ENCODE peak calls at places on chromosomes 11 and 22, in ten cellular contexts. Y, H, O, Q, G, A, F, I, C and P are unnamed samples.

GRCh38 chr11:72229336-72229924 is 4.9 kb downstream of the INPPL1 start:
- DNase-seq in Y (no peak), H (no peak), O (peak), Q (no peak), G (peak), A (no peak), F (peak), I (no peak), C (peak), P (no peak)

GRCh38 chr22:34116126-34116525 is 195.8 kb upstream of the LARGE1 start:
- DNase-seq in Y (no peak), H (no peak), O (no peak), Q (no peak), G (no peak), A (no peak), F (no peak), I (no peak), C (no peak), P (no peak)

GRCh38 chr11:62687508-62688396 is 1.6 kb downstream of the LRRN4CL start:
- DNase-seq in Y (no peak), H (no peak), O (no peak), Q (no peak), G (no peak), A (no peak), F (no peak), I (no peak), C (no peak), P (no peak)

GRCh38 chr11:1181420-1181819 is 23.7 kb downstream of the MUC5AC start:
- DNase-seq in Y (no peak), H (peak), O (no peak), Q (no peak), G (no peak), A (no peak), F (no peak), I (no peak), C (no peak), P (no peak)

GRCh38 chr22:31378123-31378522 is 21.3 kb upstream of the DRG1 start:
- DNase-seq in Y (peak), H (no peak), O (no peak), Q (no peak), G (no peak), A (no peak), F (no peak), I (no peak), C (no peak), P (peak)

GRCh38 chr22:44917372-44918165 is 92.2 kb downstream of the PHF21B start:
- DNase-seq in Y (no peak), H (no peak), O (no peak), Q (peak), G (peak), A (no peak), F (no peak), I (no peak), C (no peak), P (no peak)

GRCh38 chr22:29258407-29259252 is 9.2 kb downstream of the RHBDD3 start:
- DNase-seq in Y (no peak), H (no peak), O (no peak), Q (no peak), G (no peak), A (no peak), F (no peak), I (no peak), C (no peak), P (no peak)

GRCh38 chr11:61273151-61274078 is 21.7 kb downstream of the VWCE start:
- DNase-seq in Y (no peak), H (no peak), O (peak), Q (no peak), G (no peak), A (no peak), F (no peak), I (peak), C (no peak), P (peak)

GRCh38 chr11:41320233-41320993 is 139.0 kb downstream of the LRRC4C start:
- DNase-seq in Y (no peak), H (no peak), O (no peak), Q (no peak), G (no peak), A (no peak), F (no peak), I (no peak), C (no peak), P (no peak)

GRCh38 chr22:19036523-19037273 is 85.5 kb downstream of the DGCR2 start:
- DNase-seq in Y (peak), H (no peak), O (no peak), Q (peak), G (no peak), A (no peak), F (no peak), I (no peak), C (peak), P (no peak)

GRCh38 chr11:106690923-106691322 is 327.4 kb downstream of the GUCY1A2 start:
- DNase-seq in Y (no peak), H (no peak), O (no peak), Q (no peak), G (no peak), A (no peak), F (no peak), I (no peak), C (no peak), P (no peak)

GRCh38 chr11:33655842-33656600 is 44.6 kb downstream of the C11orf91 start:
- DNase-seq in Y (no peak), H (no peak), O (no peak), Q (no peak), G (no peak), A (no peak), F (peak), I (peak), C (peak), P (no peak)

GRCh38 chr11:96310236-96310635 is 32.8 kb downstream of the MAML2 start:
- DNase-seq in Y (no peak), H (no peak), O (no peak), Q (no peak), G (no peak), A (no peak), F (no peak), I (no peak), C (no peak), P (no peak)

GRCh38 chr11:70187771-70188170 is 15.3 kb upstream of the FADD start:
- DNase-seq in Y (no peak), H (no peak), O (no peak), Q (no peak), G (no peak), A (no peak), F (no peak), I (no peak), C (no peak), P (no peak)

GRCh38 chr11:62604460-62605130 is 2.9 kb upstream of the MTA2 start:
- DNase-seq in Y (no peak), H (no peak), O (no peak), Q (no peak), G (no peak), A (no peak), F (no peak), I (no peak), C (no peak), P (no peak)

GRCh38 chr11:12499071-12499470 is 121.7 kb downstream of the PARVA start:
- DNase-seq in Y (no peak), H (no peak), O (no peak), Q (no peak), G (no peak), A (no peak), F (peak), I (no peak), C (no peak), P (no peak)

GRCh38 chr11:65058012-65058411 is 341 bp downstream of the NAALADL1 start:
- DNase-seq in Y (no peak), H (no peak), O (no peak), Q (no peak), G (no peak), A (no peak), F (no peak), I (no peak), C (no peak), P (no peak)

GRCh38 chr22:20396639-20397038 is 2.7 kb downstream of the ZNF74 start:
- DNase-seq in Y (peak), H (no peak), O (no peak), Q (no peak), G (peak), A (no peak), F (no peak), I (no peak), C (peak), P (peak)

GRCh38 chr11:79949574-79949973 is 508.7 kb upstream of the TENM4 start:
- DNase-seq in Y (no peak), H (no peak), O (no peak), Q (no peak), G (no peak), A (no peak), F (no peak), I (no peak), C (no peak), P (no peak)

GRCh38 chr22:46071451-46072029 is 78.8 kb upstream of the PPARA start:
- DNase-seq in Y (peak), H (peak), O (peak), Q (peak), G (peak), A (peak), F (peak), I (peak), C (peak), P (peak)

GRCh38 chr11:104134760-104135159 is 29.2 kb downstream of the PDGFD start:
- DNase-seq in Y (no peak), H (no peak), O (no peak), Q (no peak), G (no peak), A (no peak), F (no peak), I (peak), C (no peak), P (peak)

GRCh38 chr11:79244175-79244804 is 196.5 kb downstream of the TENM4 start:
- DNase-seq in Y (peak), H (no peak), O (no peak), Q (no peak), G (peak), A (no peak), F (no peak), I (peak), C (no peak), P (peak)

GRCh38 chr11:24155792-24156191 is 341.1 kb upstream of the LUZP2 start:
- DNase-seq in Y (no peak), H (no peak), O (no peak), Q (no peak), G (no peak), A (no peak), F (no peak), I (no peak), C (no peak), P (no peak)

GRCh38 chr22:38697055-38697980 is 3.4 kb downstream of the JOSD1 start:
- DNase-seq in Y (peak), H (no peak), O (no peak), Q (no peak), G (no peak), A (no peak), F (no peak), I (no peak), C (no peak), P (peak)

GRCh38 chr11:129323896-129324522 is 51.6 kb upstream of the BARX2 start:
- DNase-seq in Y (peak), H (no peak), O (peak), Q (no peak), G (no peak), A (no peak), F (peak), I (no peak), C (no peak), P (peak)

GRCh38 chr11:6746086-6746618 is 25.6 kb downstream of the OR2AG2 start:
- DNase-seq in Y (no peak), H (peak), O (no peak), Q (no peak), G (no peak), A (no peak), F (no peak), I (no peak), C (no peak), P (no peak)

GRCh38 chr22:23178512-23179254 is 1.6 kb upstream of the BCR start:
- DNase-seq in Y (peak), H (no peak), O (peak), Q (peak), G (no peak), A (peak), F (peak), I (peak), C (peak), P (peak)

GRCh38 chr22:23179381-23180294 is 671 bp upstream of the BCR start:
- DNase-seq in Y (no peak), H (peak), O (no peak), Q (peak), G (peak), A (no peak), F (no peak), I (peak), C (peak), P (no peak)

GRCh38 chr22:23176645-23177027 is 3.7 kb upstream of the BCR start:
- DNase-seq in Y (no peak), H (no peak), O (no peak), Q (no peak), G (no peak), A (no peak), F (no peak), I (no peak), C (no peak), P (no peak)

GRCh38 chr22:23175817-23176644 is 4.3 kb upstream of the BCR start:
- DNase-seq in Y (no peak), H (no peak), O (no peak), Q (no peak), G (no peak), A (no peak), F (no peak), I (no peak), C (no peak), P (no peak)

DNA sequence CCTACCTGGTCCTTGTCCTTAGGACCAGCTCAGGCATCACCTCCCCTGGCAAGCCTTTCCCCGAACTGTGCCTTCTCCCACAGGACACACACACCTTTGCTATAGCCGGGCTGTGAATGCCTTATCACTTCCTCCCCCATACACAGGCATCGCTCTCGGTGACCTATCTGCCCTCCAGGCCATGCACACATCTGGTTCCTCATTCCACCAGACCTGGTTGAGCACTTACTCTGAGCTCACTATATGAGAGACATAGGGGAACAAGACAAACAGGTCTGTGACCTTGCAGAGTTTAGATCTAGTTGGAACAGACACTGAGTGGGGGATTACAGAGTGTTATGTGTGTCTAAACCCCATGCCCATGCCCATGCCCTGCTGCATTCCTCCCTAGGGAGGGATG is 3.1 kb upstream of the BCR start:
- DNase-seq in Y (no peak), H (no peak), O (no peak), Q (no peak), G (no peak), A (no peak), F (no peak), I (no peak), C (no peak), P (no peak)
- TF ChIP-seq CTCF in Y (no peak), H (no peak), O (no peak), Q (no peak), G (no peak), A (no peak), F (no peak), I (no peak), C (no peak), P (no peak)

GRCh38 chr11:108664730-108665525 is at the start of gene DDX10:
- DNase-seq in Y (peak), H (peak), O (peak), Q (peak), G (peak), A (peak), F (peak), I (peak), C (peak), P (peak)

GRCh38 chr11:108663154-108663877 is 1.6 kb upstream of the DDX10 start:
- DNase-seq in Y (no peak), H (peak), O (no peak), Q (no peak), G (no peak), A (no peak), F (no peak), I (no peak), C (no peak), P (no peak)

GRCh38 chr11:108669261-108669660 is 4.4 kb downstream of the DDX10 start:
- DNase-seq in Y (no peak), H (no peak), O (no peak), Q (no peak), G (no peak), A (no peak), F (no peak), I (no peak), C (no peak), P (no peak)

GRCh38 chr11:108664241-108664640 is 628 bp upstream of the DDX10 start:
- DNase-seq in Y (no peak), H (no peak), O (no peak), Q (no peak), G (no peak), A (no peak), F (no peak), I (no peak), C (no peak), P (no peak)

DNA sequence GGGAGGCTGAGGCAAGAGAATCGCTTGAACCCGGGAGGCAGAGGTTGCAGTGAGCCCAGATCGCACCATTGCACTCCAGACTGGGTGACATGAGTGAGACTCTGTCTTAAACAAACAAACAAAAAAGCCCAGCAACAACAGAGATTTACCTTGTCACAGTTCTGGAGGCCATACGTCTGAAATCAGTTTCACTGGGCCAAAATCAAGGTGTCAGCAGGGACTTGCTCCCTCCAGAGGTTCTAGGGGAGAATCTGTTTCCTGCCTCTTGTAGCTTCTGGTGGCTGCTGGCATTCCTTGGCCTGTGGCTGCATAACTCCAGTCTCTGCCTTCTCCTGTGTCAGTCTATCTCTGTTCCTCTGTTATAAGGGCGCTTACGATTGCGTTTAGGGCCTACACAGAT is 1.5 kb downstream of the DDX10 start:
- DNase-seq in Y (no peak), H (no peak), O (no peak), Q (no peak), G (no peak), A (no peak), F (no peak), I (no peak), C (no peak), P (no peak)
- H3K4me3 ChIP-seq in Y (no peak), H (no peak), O (no peak), Q (no peak), G (peak), A (no peak), F (no peak), I (no peak), C (no peak), P (no peak)

DNA sequence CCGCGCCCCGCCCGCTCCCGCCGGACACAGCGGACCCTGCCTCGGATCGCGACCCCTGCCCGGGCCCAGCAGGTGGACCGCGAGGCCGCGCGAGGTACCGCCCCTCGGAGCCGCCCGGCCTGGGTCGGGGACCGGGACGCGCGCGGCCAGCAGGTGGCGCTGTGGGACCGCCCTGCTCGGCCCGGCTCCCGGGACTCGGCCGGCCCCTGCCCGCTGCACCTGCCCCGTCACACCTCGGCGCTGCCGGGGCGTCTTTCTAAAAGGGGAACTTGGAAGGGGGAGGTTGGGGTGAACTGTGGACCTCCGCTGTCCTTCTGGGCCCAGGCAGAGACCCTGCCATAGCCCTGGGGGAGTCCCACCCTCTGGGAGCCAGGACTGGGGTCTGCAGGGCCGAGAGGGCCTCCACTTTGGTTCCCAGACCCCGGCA is 11.1 kb downstream of the CRELD2 start:
- DNase-seq in Y (no peak), H (peak), O (peak), Q (peak), G (no peak), A (no peak), F (peak), I (no peak), C (no peak), P (peak)
- TF ChIP-seq CTCF in Y (peak), H (no peak), O (peak), Q (peak), G (peak), A (peak), F (peak), I (peak), C (peak), P (peak)

GRCh38 chr22:50548913-50549790 is 3.5 kb downstream of the KLHDC7B start:
- DNase-seq in Y (no peak), H (no peak), O (no peak), Q (peak), G (no peak), A (no peak), F (peak), I (no peak), C (no peak), P (no peak)
- H3K4me3 ChIP-seq in Y (no peak), H (peak), O (no peak), Q (peak), G (peak), A (no peak), F (no peak), I (no peak), C (peak), P (no peak)

GRCh38 chr22:36008131-36008530 is 20.5 kb downstream of the RBFOX2 start:
- DNase-seq in Y (peak), H (no peak), O (no peak), Q (no peak), G (no peak), A (no peak), F (no peak), I (no peak), C (no peak), P (no peak)
- TF ChIP-seq CTCF in Y (no peak), H (no peak), O (no peak), Q (no peak), G (no peak), A (no peak), F (no peak), I (no peak), C (no peak), P (no peak)

DNA sequence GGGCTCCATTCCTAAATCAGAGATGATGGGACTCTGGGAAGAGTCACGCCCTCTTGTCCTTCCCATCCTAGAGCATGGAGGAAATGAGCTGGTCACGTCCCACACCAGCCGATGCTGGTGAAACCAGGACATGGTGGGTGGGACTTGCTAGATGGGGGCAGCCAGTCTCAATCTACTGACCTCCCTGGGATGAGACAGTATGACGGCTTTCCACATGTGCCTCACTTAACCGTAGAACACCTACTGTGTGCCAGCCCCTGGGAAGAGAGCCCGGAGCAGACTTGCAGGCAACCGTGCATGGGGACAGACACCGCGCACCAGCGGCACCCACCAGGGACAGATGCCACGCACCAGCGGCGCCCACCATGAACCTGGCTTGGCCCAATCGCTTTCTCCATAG is 3.8 kb downstream of the OSBPL5 start:
- DNase-seq in Y (no peak), H (no peak), O (no peak), Q (peak), G (no peak), A (no peak), F (no peak), I (no peak), C (no peak), P (no peak)
- H3K4me3 ChIP-seq in Y (no peak), H (no peak), O (no peak), Q (no peak), G (peak), A (no peak), F (no peak), I (no peak), C (no peak), P (no peak)

DNA sequence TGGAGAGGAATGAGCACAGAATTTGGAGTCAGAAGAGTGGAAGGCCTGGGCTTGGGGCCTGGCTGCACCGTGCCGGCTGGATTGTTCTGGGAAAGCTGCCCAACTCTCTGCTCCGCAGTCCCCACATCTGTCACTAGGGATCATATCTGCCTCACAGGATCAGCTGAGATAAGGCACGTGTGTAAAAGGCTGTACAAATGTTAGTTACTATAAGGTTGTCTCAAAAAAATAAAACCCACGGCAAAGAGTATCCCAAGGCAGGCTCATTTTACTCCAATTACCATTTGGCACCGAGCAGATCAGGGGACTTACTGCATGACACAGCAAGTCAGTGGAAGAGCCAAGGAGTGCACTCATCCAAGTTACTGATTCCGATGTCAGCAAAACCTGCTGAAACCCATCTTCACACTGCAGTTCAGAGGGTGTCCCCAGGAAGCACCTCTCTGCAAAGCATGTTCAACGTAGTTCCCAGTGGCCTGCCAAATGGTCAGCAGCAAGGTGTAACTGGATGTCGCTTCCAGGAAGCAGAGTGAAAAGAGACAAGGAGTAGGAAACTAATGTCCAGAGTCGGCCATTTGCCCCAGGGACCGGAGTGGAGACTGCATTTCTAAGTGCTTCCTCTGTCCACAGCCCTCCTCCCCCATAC is 18.1 kb upstream of the MRTFA start:
- DNase-seq in Y (peak), H (no peak), O (no peak), Q (peak), G (no peak), A (no peak), F (no peak), I (peak), C (peak), P (peak)
- TF ChIP-seq CTCF in Y (peak), H (no peak), O (no peak), Q (peak), G (no peak), A (peak), F (peak), I (peak), C (peak), P (peak)